ENCODE peak calls at places on chromosomes 7 and 10, in six cellular contexts. S, I, V, Y, R and Q are unnamed samples.

GRCh38 chr7:4158826-4159225 is 523.3 kb upstream of the FOXK1 start:
- DNase-seq in S (no peak), I (no peak), V (no peak), Y (no peak), R (no peak), Q (no peak)

GRCh38 chr10:33229252-33229943 is 105.1 kb downstream of the NRP1 start:
- DNase-seq in S (peak; percentile 77), I (peak; percentile 45), V (no peak), Y (no peak), R (no peak), Q (no peak)

GRCh38 chr10:124229516-124230051 is 136.2 kb upstream of the CHST15 start:
- DNase-seq in S (no peak), I (no peak), V (no peak), Y (no peak), R (no peak), Q (no peak)

GRCh38 chr7:78151229-78151628 is 352.7 kb downstream of the PHTF2 start:
- DNase-seq in S (no peak), I (peak; percentile 58), V (no peak), Y (no peak), R (peak; percentile 33), Q (no peak)

GRCh38 chr10:43861966-43862751 is 213.5 kb upstream of the ZNF32 start:
- DNase-seq in S (peak; percentile 57), I (peak; percentile 97), V (no peak), Y (no peak), R (peak; percentile 84), Q (peak; percentile 79)

GRCh38 chr10:1390200-1390599 is 334.0 kb downstream of the WDR37 start:
- DNase-seq in S (no peak), I (no peak), V (no peak), Y (no peak), R (no peak), Q (no peak)

GRCh38 chr10:125584954-125585353 is 98.0 kb downstream of the TEX36 start:
- DNase-seq in S (peak; percentile 79), I (no peak), V (no peak), Y (no peak), R (no peak), Q (no peak)

GRCh38 chr7:34823650-34824258 is 165.7 kb downstream of the NPSR1 start:
- DNase-seq in S (peak; percentile 67), I (peak; percentile 64), V (peak; percentile 67), Y (peak; percentile 87), R (peak; percentile 8), Q (no peak)

GRCh38 chr10:122196218-122196617 is 74.9 kb upstream of the BTBD16 start:
- DNase-seq in S (no peak), I (no peak), V (no peak), Y (no peak), R (no peak), Q (no peak)

GRCh38 chr7:17526621-17527020 is 228.2 kb downstream of the AHR start:
- DNase-seq in S (no peak), I (peak; percentile 78), V (no peak), Y (no peak), R (no peak), Q (no peak)

GRCh38 chr10:27446091-27446918 is 57.8 kb upstream of the RAB18 start:
- DNase-seq in S (peak; percentile 51), I (peak; percentile 57), V (peak; percentile 34), Y (no peak), R (peak; percentile 10), Q (peak; percentile 24)

GRCh38 chr7:158310924-158311713 is 276.5 kb downstream of the PTPRN2 start:
- DNase-seq in S (no peak), I (no peak), V (no peak), Y (no peak), R (no peak), Q (no peak)

GRCh38 chr7:132965951-132966350 is 115.9 kb downstream of the CHCHD3 start:
- DNase-seq in S (peak; percentile 63), I (no peak), V (no peak), Y (no peak), R (no peak), Q (no peak)

GRCh38 chr7:30585675-30586074 is 9.0 kb upstream of the GARS1 start:
- DNase-seq in S (no peak), I (peak; percentile 25), V (no peak), Y (no peak), R (no peak), Q (no peak)

GRCh38 chr7:50266893-50267386 is 37.6 kb upstream of the IKZF1 start:
- DNase-seq in S (no peak), I (no peak), V (no peak), Y (no peak), R (no peak), Q (no peak)

GRCh38 chr7:75945297-75946168 is 30.6 kb downstream of the POR start:
- DNase-seq in S (peak; percentile 46), I (peak; percentile 52), V (no peak), Y (no peak), R (no peak), Q (no peak)

GRCh38 chr10:2543142-2543886 is 524.0 kb upstream of the PFKP start:
- DNase-seq in S (no peak), I (no peak), V (no peak), Y (no peak), R (no peak), Q (no peak)

GRCh38 chr10:31896972-31897384 is 31.7 kb downstream of the ARHGAP12 start:
- DNase-seq in S (peak; percentile 63), I (peak; percentile 81), V (no peak), Y (no peak), R (no peak), Q (no peak)

GRCh38 chr7:157807510-157807909 is 470.7 kb downstream of the DNAJB6 start:
- DNase-seq in S (peak; percentile 87), I (no peak), V (peak; percentile 63), Y (peak; percentile 68), R (no peak), Q (no peak)

GRCh38 chr7:14805105-14805719 is 97.3 kb downstream of the DGKB start:
- DNase-seq in S (no peak), I (no peak), V (no peak), Y (no peak), R (no peak), Q (no peak)

GRCh38 chr10:60733189-60733815 is 45.0 kb upstream of the CDK1 start:
- DNase-seq in S (peak; percentile 96), I (no peak), V (peak; percentile 74), Y (peak; percentile 90), R (no peak), Q (no peak)

GRCh38 chr7:41334071-41334862 is 368.6 kb downstream of the INHBA start:
- DNase-seq in S (no peak), I (no peak), V (no peak), Y (no peak), R (no peak), Q (no peak)

GRCh38 chr7:89623018-89623672 is 531.1 kb upstream of the STEAP1 start:
- DNase-seq in S (peak; percentile 52), I (peak; percentile 36), V (peak; percentile 59), Y (peak; percentile 59), R (no peak), Q (peak; percentile 1)

GRCh38 chr10:131048595-131048994 is 262.9 kb downstream of the TCERG1L start:
- DNase-seq in S (no peak), I (no peak), V (peak; percentile 59), Y (peak; percentile 79), R (no peak), Q (no peak)

GRCh38 chr7:50379082-50379481 is 71.1 kb downstream of the FIGNL1 start:
- DNase-seq in S (peak; percentile 46), I (no peak), V (peak; percentile 34), Y (peak; percentile 89), R (no peak), Q (no peak)

GRCh38 chr7:121395494-121395960 is 581 bp downstream of the FAM3C start:
- DNase-seq in S (peak; percentile 47), I (peak; percentile 42), V (peak; percentile 70), Y (peak; percentile 87), R (no peak), Q (no peak)

GRCh38 chr7:146116452-146117219 is at the start of gene CNTNAP2:
- DNase-seq in S (peak; percentile 3), I (peak; percentile 46), V (peak; percentile 85), Y (peak; percentile 86), R (no peak), Q (no peak)

GRCh38 chr7:146112755-146113154 is 3.8 kb upstream of the CNTNAP2 start:
- DNase-seq in S (no peak), I (no peak), V (no peak), Y (no peak), R (no peak), Q (no peak)

GRCh38 chr7:146119016-146119415 is 2.4 kb downstream of the CNTNAP2 start:
- DNase-seq in S (no peak), I (no peak), V (no peak), Y (no peak), R (no peak), Q (no peak)

GRCh38 chr7:146115665-146116451 is 743 bp upstream of the CNTNAP2 start:
- DNase-seq in S (peak; percentile 46), I (peak; percentile 41), V (peak; percentile 96), Y (peak; percentile 98), R (no peak), Q (peak; percentile 0)
- H3K4me3 ChIP-seq in S (peak overlapping the region; percentile 66), I (peak overlapping the region; percentile 57), V (peak overlapping the region; percentile 79), Y (peak overlapping the region; percentile 91), R (no peak overlapping the region), Q (no peak overlapping the region)

DNA sequence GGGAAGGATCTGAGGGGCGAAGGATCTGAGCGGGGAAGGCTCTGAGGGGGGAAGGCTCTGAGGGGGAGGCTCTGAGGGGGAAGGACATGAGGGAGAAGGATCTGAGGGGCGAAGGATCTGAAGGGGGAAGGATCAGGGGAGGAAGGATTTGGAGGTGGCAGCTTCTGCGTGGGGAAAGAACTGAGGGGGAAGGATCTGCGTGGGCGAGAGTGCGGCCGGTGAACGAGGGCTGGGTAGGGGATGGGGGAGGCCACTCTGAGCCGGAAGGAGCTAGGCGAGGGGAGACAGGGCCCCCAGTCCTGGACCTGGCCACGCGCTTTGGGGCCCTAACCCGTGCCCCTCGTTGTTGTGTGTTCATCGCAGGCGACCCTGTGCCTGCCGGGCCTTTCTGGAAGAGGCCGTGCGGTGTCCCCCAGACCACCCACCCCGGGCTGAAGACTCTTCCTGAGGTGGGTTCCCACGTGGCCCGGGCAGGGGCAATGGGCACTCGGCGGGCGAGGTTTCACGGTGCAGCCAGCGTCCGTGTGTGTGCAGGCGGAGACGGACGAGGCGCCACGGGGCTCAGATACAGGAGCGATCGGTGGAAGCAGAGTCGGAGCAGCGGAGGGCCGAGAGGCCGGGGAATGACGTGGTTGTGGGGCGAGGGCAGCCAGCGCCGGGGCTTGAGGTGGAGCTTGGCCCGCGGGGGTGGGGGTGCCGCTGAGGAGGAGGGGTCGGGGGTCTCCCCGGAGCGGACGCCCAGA is 2.0 kb downstream of the CALY start:
- DNase-seq in S (no peak), I (no peak), V (peak; percentile 52), Y (peak; percentile 75), R (no peak), Q (no peak)
- H3K4me3 ChIP-seq in S (no peak overlapping the region), I (peak overlapping the region; percentile 40), V (peak overlapping the region; percentile 43), Y (peak overlapping the region; percentile 40), R (peak overlapping the region; percentile 48), Q (peak overlapping the region; percentile 32)

GRCh38 chr7:64887756-64888508 is 15.1 kb upstream of the ZNF273 start:
- DNase-seq in S (no peak), I (no peak), V (peak; percentile 46), Y (peak; percentile 85), R (no peak), Q (no peak)
- H3K4me3 ChIP-seq in S (no peak overlapping the region), I (peak overlapping the region; percentile 43), V (peak overlapping the region; percentile 33), Y (peak overlapping the region; percentile 76), R (no peak overlapping the region), Q (no peak overlapping the region)

GRCh38 chr7:139737221-139738100 is 40.3 kb downstream of the HIPK2 start:
- DNase-seq in S (no peak), I (peak; percentile 68), V (no peak), Y (peak; percentile 36), R (no peak), Q (no peak)
- H3K4me3 ChIP-seq in S (no peak overlapping the region), I (no peak overlapping the region), V (no peak overlapping the region), Y (no peak overlapping the region), R (no peak overlapping the region), Q (no peak overlapping the region)

GRCh38 chr10:51014680-51015425 is 59.4 kb upstream of the PRKG1 start:
- DNase-seq in S (no peak), I (peak; percentile 58), V (no peak), Y (no peak), R (no peak), Q (no peak)
- H3K4me3 ChIP-seq in S (no peak overlapping the region), I (no peak overlapping the region), V (no peak overlapping the region), Y (no peak overlapping the region), R (no peak overlapping the region), Q (no peak overlapping the region)